ENCODE peak calls at places on chromosome 9, in seven cellular contexts. T, Y, M, V, P, W and U are unnamed samples.
A peak's percentile ranks its signal among the peaks of the same experiment; 100 is the strongest.

GRCh38 chr9:76557674-76558073 is 98.7 kb downstream of the GCNT1 start:
- DNase-seq in T (peak; percentile 53), Y (no peak), M (no peak), V (no peak), P (no peak), W (peak; percentile 46), U (no peak)

GRCh38 chr9:123679330-123679987 is 250.5 kb downstream of the DENND1A start:
- DNase-seq in T (no peak), Y (no peak), M (no peak), V (no peak), P (no peak), W (peak; percentile 46), U (peak; percentile 66)

GRCh38 chr9:112121633-112122032 is 53.5 kb downstream of the SUSD1 start:
- DNase-seq in T (no peak), Y (no peak), M (no peak), V (no peak), P (no peak), W (no peak), U (no peak)

GRCh38 chr9:91376239-91376638 is 14.5 kb upstream of the AUH start:
- DNase-seq in T (no peak), Y (no peak), M (no peak), V (no peak), P (no peak), W (no peak), U (no peak)

GRCh38 chr9:89999176-89999533 is 394.3 kb downstream of the GADD45G start:
- DNase-seq in T (peak; percentile 92), Y (peak; percentile 89), M (no peak), V (peak; percentile 45), P (no peak), W (no peak), U (no peak)

GRCh38 chr9:135060461-135061116 is 26.9 kb upstream of the OLFM1 start:
- DNase-seq in T (no peak), Y (no peak), M (no peak), V (no peak), P (no peak), W (no peak), U (no peak)

GRCh38 chr9:13568851-13569618 is 289.5 kb upstream of the MPDZ start:
- DNase-seq in T (no peak), Y (no peak), M (peak; percentile 46), V (no peak), P (no peak), W (no peak), U (no peak)

GRCh38 chr9:95506438-95506691 is 10.4 kb downstream of the PTCH1 start:
- DNase-seq in T (peak; percentile 37), Y (no peak), M (no peak), V (no peak), P (no peak), W (no peak), U (no peak)

GRCh38 chr9:19992556-19992955 is 203.7 kb upstream of the SLC24A2 start:
- DNase-seq in T (no peak), Y (no peak), M (no peak), V (no peak), P (no peak), W (no peak), U (no peak)

GRCh38 chr9:107738789-107739188 is 249.2 kb upstream of the KLF4 start:
- DNase-seq in T (peak; percentile 81), Y (no peak), M (no peak), V (no peak), P (no peak), W (no peak), U (no peak)

GRCh38 chr9:16025627-16026026 is 472.8 kb downstream of the CCDC171 start:
- DNase-seq in T (no peak), Y (no peak), M (no peak), V (no peak), P (no peak), W (no peak), U (no peak)

GRCh38 chr9:129262261-129262660 is 84.2 kb upstream of the IER5L start:
- DNase-seq in T (peak; percentile 67), Y (no peak), M (no peak), V (peak; percentile 45), P (no peak), W (no peak), U (no peak)

GRCh38 chr9:89477811-89478583 is 19.9 kb downstream of the SEMA4D start:
- DNase-seq in T (no peak), Y (peak; percentile 71), M (no peak), V (no peak), P (no peak), W (no peak), U (no peak)

GRCh38 chr9:114538241-114538640 is 33.0 kb upstream of the WHRN start:
- DNase-seq in T (peak; percentile 75), Y (peak; percentile 41), M (peak; percentile 89), V (peak; percentile 54), P (no peak), W (no peak), U (peak; percentile 21)
- TF ChIP-seq CTCF in T (peak; percentile 57), Y (no peak), M (peak; percentile 42), V (peak; percentile 30), P (no peak), W (no peak), U (peak; percentile 31)

DNA sequence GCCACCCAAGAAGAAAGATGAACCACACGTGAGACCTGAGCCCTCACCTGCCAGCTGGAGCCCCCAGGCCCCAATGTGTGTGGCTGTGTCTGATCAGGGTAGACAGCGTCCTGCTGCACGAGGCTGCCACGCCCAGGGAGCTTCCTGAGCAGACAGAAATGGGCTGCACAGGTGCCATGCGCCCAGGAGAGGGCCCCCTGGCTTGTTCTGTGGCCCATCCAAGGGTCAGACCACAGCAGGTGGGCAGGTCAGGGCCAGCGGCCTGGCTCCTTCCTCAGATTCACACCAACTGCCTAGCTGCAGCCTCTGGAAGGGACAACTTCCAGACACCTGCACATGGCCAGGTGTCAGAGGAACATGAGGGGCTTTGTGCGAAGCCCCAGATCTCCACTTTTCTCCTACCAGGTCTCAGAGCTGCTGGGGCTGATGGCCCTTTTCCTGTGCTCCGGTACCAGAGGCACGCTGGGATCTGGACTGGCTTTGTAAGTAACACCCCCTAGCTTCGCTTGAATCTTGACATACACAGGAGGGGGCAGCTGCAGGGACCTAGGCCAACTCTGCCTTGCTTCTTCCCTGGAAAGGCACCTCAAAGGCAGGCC is 10.8 kb downstream of the SARDH start:
- DNase-seq in T (no peak), Y (no peak), M (no peak), V (no peak), P (no peak), W (no peak), U (no peak)
- TF ChIP-seq CTCF in T (no peak), Y (no peak), M (no peak), V (peak; percentile 16), P (no peak), W (no peak), U (no peak)

GRCh38 chr9:131348631-131349521 is 45.0 kb upstream of the PRRC2B start:
- DNase-seq in T (no peak), Y (no peak), M (peak; percentile 52), V (no peak), P (no peak), W (no peak), U (no peak)
- TF ChIP-seq CTCF in T (no peak), Y (no peak), M (peak; percentile 37), V (no peak), P (no peak), W (peak; percentile 39), U (no peak)

GRCh38 chr9:33044677-33045282 is 19.7 kb downstream of the DNAJA1 start:
- DNase-seq in T (peak; percentile 53), Y (peak; percentile 39), M (peak; percentile 81), V (no peak), P (no peak), W (no peak), U (no peak)
- TF ChIP-seq CTCF in T (peak; percentile 40), Y (no peak), M (peak; percentile 48), V (no peak), P (no peak), W (peak; percentile 27), U (no peak)

GRCh38 chr9:696332-697090 is 145.0 kb upstream of the DMRT1 start:
- DNase-seq in T (peak; percentile 66), Y (no peak), M (no peak), V (peak; percentile 65), P (no peak), W (no peak), U (no peak)
- TF ChIP-seq CTCF in T (peak; percentile 51), Y (no peak), M (no peak), V (no peak), P (no peak), W (peak; percentile 50), U (no peak)

GRCh38 chr9:4674783-4675182 is 4.6 kb upstream of the CDC37L1 start:
- DNase-seq in T (peak; percentile 68), Y (no peak), M (no peak), V (no peak), P (no peak), W (peak; percentile 99), U (no peak)
- TF ChIP-seq CTCF in T (no peak), Y (no peak), M (no peak), V (no peak), P (no peak), W (peak; percentile 6), U (no peak)

GRCh38 chr9:116479145-116479544 is 208.0 kb upstream of the TRIM32 start:
- DNase-seq in T (no peak), Y (no peak), M (no peak), V (no peak), P (no peak), W (no peak), U (no peak)
- TF ChIP-seq CTCF in T (no peak), Y (no peak), M (no peak), V (no peak), P (no peak), W (no peak), U (no peak)

GRCh38 chr9:127360205-127360604 is 36.8 kb upstream of the SLC2A8 start:
- DNase-seq in T (peak; percentile 22), Y (no peak), M (no peak), V (no peak), P (no peak), W (no peak), U (no peak)
- TF ChIP-seq CTCF in T (no peak), Y (no peak), M (no peak), V (no peak), P (no peak), W (peak; percentile 4), U (no peak)

GRCh38 chr9:6488395-6488794 is 75.4 kb downstream of the UHRF2 start:
- DNase-seq in T (no peak), Y (no peak), M (peak; percentile 65), V (no peak), P (no peak), W (no peak), U (no peak)
- TF ChIP-seq CTCF in T (no peak), Y (no peak), M (peak; percentile 36), V (no peak), P (no peak), W (no peak), U (no peak)

DNA sequence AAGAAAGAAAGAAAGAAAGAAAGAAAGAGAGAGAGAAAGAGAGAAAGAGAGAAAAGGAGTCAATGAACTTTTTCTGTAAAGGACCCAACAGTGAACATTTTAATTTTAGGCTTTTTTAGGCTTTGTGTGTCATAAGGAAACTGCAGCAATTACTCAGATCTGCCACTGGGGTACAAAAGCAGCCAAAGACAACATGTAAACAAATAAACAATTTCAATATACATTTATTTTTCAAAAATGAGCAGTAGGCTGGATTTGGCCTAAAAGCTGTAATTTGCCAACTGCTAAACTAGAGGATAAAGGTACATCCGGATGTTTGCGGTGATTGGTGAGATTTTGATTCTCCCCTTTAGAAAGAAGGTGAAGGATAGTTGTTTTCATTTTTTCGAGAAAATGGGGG is 143.6 kb downstream of the CEMIP2 start:
- DNase-seq in T (no peak), Y (no peak), M (peak; percentile 22), V (no peak), P (no peak), W (no peak), U (no peak)
- TF ChIP-seq CTCF in T (peak; percentile 24), Y (no peak), M (peak; percentile 45), V (peak; percentile 55), P (no peak), W (no peak), U (no peak)